ENCODE peak calls at places on chromosomes 4 and X, in four cellular contexts. R is A172, Y is NCI-H1436, M is mammary epithelial cell. B is an unnamed sample.

GRCh38 chr4:11843340-11843739 is 414.6 kb upstream of the HS3ST1 start:
- DNase-seq in R (no peak), Y (no peak), M (no peak), B (no peak)

GRCh38 chr4:80197132-80197573 is at the start of gene PRDM8:
- DNase-seq in R (no peak), Y (no peak), M (no peak), B (peak)

GRCh38 chrX:49884290-49884862 is 5.1 kb downstream of the USP27X start:
- DNase-seq in R (peak), Y (peak), M (peak), B (peak)

GRCh38 chr4:153471691-153472080 is 5.5 kb downstream of the TMEM131L start:
- DNase-seq in R (peak), Y (no peak), M (peak), B (no peak)

GRCh38 chrX:68717663-68718442 is 70.4 kb downstream of the STARD8 start:
- DNase-seq in R (no peak), Y (no peak), M (no peak), B (no peak)

GRCh38 chr4:69617083-69617694 is 22.3 kb downstream of the UGT2A2 start:
- DNase-seq in R (peak), Y (peak), M (peak), B (peak)

GRCh38 chr4:169770411-169770810 is 12.7 kb upstream of the HPF1 start:
- DNase-seq in R (no peak), Y (no peak), M (no peak), B (no peak)

GRCh38 chrX:23952401-23952800 is 44.6 kb downstream of the CXorf58 start:
- DNase-seq in R (no peak), Y (no peak), M (no peak), B (no peak)

GRCh38 chr4:152643153-152644035 is 36.4 kb downstream of the TMEM154 start:
- DNase-seq in R (no peak), Y (no peak), M (no peak), B (no peak)

GRCh38 chr4:76738081-76738931 is 159.6 kb downstream of the SOWAHB start:
- DNase-seq in R (peak), Y (no peak), M (no peak), B (no peak)

GRCh38 chrX:135520022-135520552 is 373 bp upstream of the INTS6L start:
- DNase-seq in R (no peak), Y (no peak), M (peak), B (no peak)

GRCh38 chr4:17310269-17310652 is 201.6 kb downstream of the QDPR start:
- DNase-seq in R (no peak), Y (no peak), M (no peak), B (no peak)

GRCh38 chr4:96407651-96408342 is 567.9 kb downstream of the PDHA2 start:
- DNase-seq in R (peak), Y (no peak), M (no peak), B (no peak)

GRCh38 chr4:60884545-60884944 is 315.6 kb upstream of the ADGRL3 start:
- DNase-seq in R (no peak), Y (no peak), M (no peak), B (no peak)

GRCh38 chr4:120071192-120071795 is 4.6 kb upstream of the MAD2L1 start:
- DNase-seq in R (peak), Y (peak), M (peak), B (peak)

GRCh38 chr4:55351824-55352223 is 5.8 kb downstream of the SRD5A3 start:
- DNase-seq in R (no peak), Y (no peak), M (no peak), B (no peak)

GRCh38 chr4:140748171-140748570 is 8.0 kb downstream of the TBC1D9 start:
- DNase-seq in R (no peak), Y (no peak), M (no peak), B (no peak)

GRCh38 chrX:46812445-46812844 is 24.4 kb upstream of the RP2 start:
- DNase-seq in R (no peak), Y (no peak), M (no peak), B (no peak)

GRCh38 chr4:5224340-5224739 is 173.1 kb downstream of the STK32B start:
- DNase-seq in R (no peak), Y (no peak), M (no peak), B (no peak)

GRCh38 chrX:48580662-48581061 is 6.4 kb downstream of the RBM3 start:
- DNase-seq in R (no peak), Y (no peak), M (peak), B (no peak)

GRCh38 chrX:137031517-137032377 is 2.0 kb downstream of the GPR101 start:
- DNase-seq in R (no peak), Y (peak), M (peak), B (peak)

GRCh38 chr4:148514581-148514980 is 72.4 kb upstream of the NR3C2 start:
- DNase-seq in R (no peak), Y (no peak), M (no peak), B (no peak)

GRCh38 chrX:15664487-15665444 is at the start of gene CLTRN:
- DNase-seq in R (no peak), Y (no peak), M (peak), B (no peak)

GRCh38 chrX:134171661-134172587 is 65.1 kb upstream of the CCDC160 start:
- DNase-seq in R (no peak), Y (no peak), M (no peak), B (no peak)

GRCh38 chrX:24760601-24761000 is 66.9 kb downstream of the POLA1 start:
- DNase-seq in R (peak), Y (no peak), M (no peak), B (no peak)

GRCh38 chrX:2500091-2500680 is 590 bp downstream of the DHRSX start:
- DNase-seq in R (peak), Y (no peak), M (peak), B (no peak)

GRCh38 chrX:6371353-6371752 is 142.7 kb upstream of the NLGN4X start:
- DNase-seq in R (no peak), Y (no peak), M (no peak), B (no peak)

GRCh38 chr4:184503869-184504300 is 29.5 kb upstream of the IRF2 start:
- DNase-seq in R (peak), Y (no peak), M (peak), B (no peak)

GRCh38 chrX:11589573-11590110 is 76.1 kb downstream of the ARHGAP6 start:
- DNase-seq in R (no peak), Y (no peak), M (no peak), B (no peak)

GRCh38 chrX:107542500-107542899 is 85.8 kb upstream of the PRPS1 start:
- DNase-seq in R (no peak), Y (peak), M (peak), B (peak)

GRCh38 chrX:150907474-150907873 is 9.0 kb upstream of the CD99L2 start:
- DNase-seq in R (no peak), Y (no peak), M (no peak), B (no peak)

GRCh38 chr4:37644962-37645361 is 41.2 kb downstream of the RELL1 start:
- DNase-seq in R (no peak), Y (no peak), M (no peak), B (no peak)

GRCh38 chrX:43949669-43950068 is 23.5 kb downstream of the NDP start:
- DNase-seq in R (no peak), Y (no peak), M (no peak), B (peak)